ENCODE peak calls at places on chromosomes 5 and 9, in six cellular contexts. H is left ventricle myocardium inferior; Z is CD4-positive, alpha-beta T cell; I is HCT116; U is adrenal gland; W is psoas muscle. E is an unnamed sample.

GRCh38 chr5:58582004-58582403 is 871 bp upstream of the RAB3C start:
- DNase-seq in H (no peak), Z (no peak), I (no peak), U (no peak), W (no peak), E (no peak)

GRCh38 chr9:6598249-6598725 is 47.2 kb downstream of the GLDC start:
- DNase-seq in H (no peak), Z (no peak), I (no peak), U (no peak), W (no peak), E (no peak)

GRCh38 chr5:103532116-103532734 is 30.4 kb downstream of the NUDT12 start:
- DNase-seq in H (no peak), Z (no peak), I (no peak), U (no peak), W (no peak), E (no peak)

GRCh38 chr5:677131-678101 is 15.7 kb downstream of the TPPP start:
- DNase-seq in H (peak; percentile 7), Z (no peak), I (no peak), U (no peak), W (peak; percentile 38), E (peak; percentile 48)

GRCh38 chr5:152864447-152864846 is 459.4 kb upstream of the NMUR2 start:
- DNase-seq in H (no peak), Z (no peak), I (no peak), U (no peak), W (no peak), E (no peak)

GRCh38 chr5:124795829-124796228 is 49.4 kb upstream of the ZNF608 start:
- DNase-seq in H (no peak), Z (no peak), I (no peak), U (no peak), W (no peak), E (no peak)

GRCh38 chr5:149585910-149586309 is 4.6 kb downstream of the ARHGEF37 start:
- DNase-seq in H (no peak), Z (no peak), I (no peak), U (no peak), W (no peak), E (no peak)

GRCh38 chr5:119270121-119270565 is 85.7 kb upstream of the TNFAIP8 start:
- DNase-seq in H (no peak), Z (no peak), I (no peak), U (no peak), W (no peak), E (no peak)

GRCh38 chr9:27470291-27470805 is 53.7 kb upstream of the IFNK start:
- DNase-seq in H (no peak), Z (no peak), I (no peak), U (no peak), W (no peak), E (no peak)

GRCh38 chr9:113503131-113503541 is 39.6 kb downstream of the RGS3 start:
- DNase-seq in H (no peak), Z (no peak), I (no peak), U (no peak), W (no peak), E (no peak)

GRCh38 chr9:98254236-98255063 is 999 bp downstream of the TBC1D2 start:
- DNase-seq in H (no peak), Z (no peak), I (no peak), U (no peak), W (no peak), E (no peak)

GRCh38 chr5:106331415-106331814 is 1339.3 kb downstream of the EFNA5 start:
- DNase-seq in H (no peak), Z (no peak), I (no peak), U (no peak), W (no peak), E (no peak)

GRCh38 chr9:121529237-121529987 is 29.8 kb upstream of the GGTA1 start:
- DNase-seq in H (peak; percentile 98), Z (no peak), I (no peak), U (peak; percentile 96), W (peak; percentile 96), E (no peak)

GRCh38 chr5:61279725-61280124 is 52.3 kb upstream of the ZSWIM6 start:
- DNase-seq in H (no peak), Z (no peak), I (no peak), U (no peak), W (no peak), E (no peak)

GRCh38 chr5:32507738-32508434 is 63.3 kb upstream of the ZFR start:
- DNase-seq in H (no peak), Z (no peak), I (no peak), U (no peak), W (no peak), E (no peak)

GRCh38 chr9:135993840-135994776 is 32.9 kb upstream of the UBAC1 start:
- DNase-seq in H (no peak), Z (no peak), I (no peak), U (peak; percentile 56), W (no peak), E (no peak)

GRCh38 chr9:135992486-135993408 is 31.6 kb upstream of the UBAC1 start:
- DNase-seq in H (peak; percentile 87), Z (peak; percentile 30), I (no peak), U (peak; percentile 96), W (peak; percentile 90), E (peak; percentile 56)

GRCh38 chr9:135991771-135992170 is 30.6 kb upstream of the UBAC1 start:
- DNase-seq in H (no peak), Z (no peak), I (no peak), U (peak; percentile 64), W (no peak), E (no peak)

GRCh38 chr9:135995816-135996215 is 34.6 kb upstream of the UBAC1 start:
- DNase-seq in H (no peak), Z (no peak), I (no peak), U (no peak), W (no peak), E (no peak)

DNA sequence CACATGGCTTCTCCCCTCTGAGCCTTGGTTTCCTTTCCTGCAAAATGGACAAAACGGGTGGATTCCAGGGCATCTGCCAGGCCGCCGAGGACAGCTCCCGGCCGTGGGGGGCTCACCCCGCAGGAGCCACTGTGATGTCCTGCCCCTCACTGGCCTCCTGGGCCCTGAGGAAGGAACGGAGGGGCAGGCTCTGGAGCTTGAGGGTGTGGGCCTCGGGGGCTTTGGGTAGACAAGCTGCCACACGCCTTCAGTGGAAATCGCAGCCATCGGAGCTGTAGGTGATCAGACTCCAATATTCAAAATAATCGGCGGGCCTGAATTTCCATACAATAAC is 32.2 kb upstream of the UBAC1 start:
- DNase-seq in H (no peak), Z (no peak), I (no peak), U (no peak), W (no peak), E (no peak)
- H3K27ac ChIP-seq in H (peak overlapping the region; percentile 96), Z (no peak overlapping the region), I (peak overlapping the region; percentile 50), U (peak overlapping the region; percentile 81), W (peak overlapping the region; percentile 83), E (no peak overlapping the region)

GRCh38 chr9:92870289-92870688 is 7.5 kb downstream of the ZNF484 start:
- DNase-seq in H (no peak), Z (no peak), I (no peak), U (no peak), W (no peak), E (no peak)
- H3K9me3 ChIP-seq in H (no peaks in the 10 kb centered on the region), Z (no peaks in the 10 kb centered on the region), I (no peaks in the 10 kb centered on the region), U (no peaks in the 10 kb centered on the region), W (no peaks in the 10 kb centered on the region), E (peaks cover 4% of the 10 kb centered on the region)

GRCh38 chr9:133794006-133794760 is 56.0 kb upstream of the SARDH start:
- DNase-seq in H (no peak), Z (no peak), I (no peak), U (no peak), W (no peak), E (peak; percentile 79)
- H3K27ac ChIP-seq in H (no peak overlapping the region), Z (no peak overlapping the region), I (no peak overlapping the region), U (no peak overlapping the region), W (no peak overlapping the region), E (no peak overlapping the region)

GRCh38 chr5:179161901-179162300 is 101.7 kb downstream of the ZNF354C start:
- DNase-seq in H (no peak), Z (no peak), I (no peak), U (no peak), W (no peak), E (no peak)
- H3K9me3 ChIP-seq in H (peaks cover 12% of the 10 kb centered on the region), Z (peaks cover 4% of the 10 kb centered on the region), I (no peaks in the 10 kb centered on the region), U (no peaks in the 10 kb centered on the region), W (no peaks in the 10 kb centered on the region), E (no peaks in the 10 kb centered on the region)

GRCh38 chr5:14569948-14570691 is 11.5 kb upstream of the OTULINL start:
- DNase-seq in H (no peak), Z (no peak), I (no peak), U (no peak), W (no peak), E (no peak)
- H3K27ac ChIP-seq in H (no peak overlapping the region), Z (no peak overlapping the region), I (no peak overlapping the region), U (no peak overlapping the region), W (no peak overlapping the region), E (no peak overlapping the region)

E was measured in Karpas-422.